ENCODE peak calls at places on chromosomes 13 and 19, in seven cellular contexts. One of them, this sample, is unnamed. For H3K4me1, the result is how much of the 10 kb centered on the place peaks cover.

GRCh38 chr19:34336781-34337271 is 28.2 kb upstream of the GPI start:
- DNase-seq in fibroblast of lung: peak
- DNase-seq in left ventricle myocardium inferior: no peak
- DNase-seq in upper lobe of right lung: no peak
- DNase-seq in neuronal stem cell: no peak
- DNase-seq in osteoblast: no peak
- DNase-seq in pancreas: no peak
- DNase-seq in this sample: no peak

GRCh38 chr13:98576963-98577822 is at the start of gene STK24:
- DNase-seq in left ventricle myocardium inferior: peak
- DNase-seq in upper lobe of right lung: peak
- DNase-seq in fibroblast of lung: peak
- DNase-seq in osteoblast: peak
- DNase-seq in pancreas: peak
- DNase-seq in neuronal stem cell: peak
- DNase-seq in this sample: peak

GRCh38 chr13:43377955-43378354 is 354.6 kb downstream of the DNAJC15 start:
- DNase-seq in upper lobe of right lung: no peak
- DNase-seq in osteoblast: peak
- DNase-seq in pancreas: no peak
- DNase-seq in left ventricle myocardium inferior: no peak
- DNase-seq in fibroblast of lung: peak
- DNase-seq in neuronal stem cell: no peak
- DNase-seq in this sample: no peak

GRCh38 chr19:41877490-41877876 is 404 bp downstream of the CD79A start:
- DNase-seq in upper lobe of right lung: no peak
- DNase-seq in osteoblast: no peak
- DNase-seq in neuronal stem cell: no peak
- DNase-seq in left ventricle myocardium inferior: no peak
- DNase-seq in pancreas: no peak
- DNase-seq in fibroblast of lung: no peak
- DNase-seq in this sample: no peak

GRCh38 chr19:57302727-57303401 is 17.4 kb upstream of the ZNF543 start:
- DNase-seq in osteoblast: no peak
- DNase-seq in pancreas: no peak
- DNase-seq in left ventricle myocardium inferior: no peak
- DNase-seq in upper lobe of right lung: no peak
- DNase-seq in fibroblast of lung: no peak
- DNase-seq in neuronal stem cell: no peak
- DNase-seq in this sample: no peak

GRCh38 chr19:41882568-41883462 is at the start of gene ARHGEF1:
- DNase-seq in pancreas: no peak
- DNase-seq in left ventricle myocardium inferior: peak
- DNase-seq in fibroblast of lung: peak
- DNase-seq in osteoblast: peak
- DNase-seq in neuronal stem cell: no peak
- DNase-seq in upper lobe of right lung: peak
- DNase-seq in this sample: peak

GRCh38 chr13:95056266-95056665 is 245.0 kb downstream of the ABCC4 start:
- DNase-seq in left ventricle myocardium inferior: no peak
- DNase-seq in neuronal stem cell: peak
- DNase-seq in osteoblast: no peak
- DNase-seq in fibroblast of lung: no peak
- DNase-seq in pancreas: no peak
- DNase-seq in upper lobe of right lung: no peak
- DNase-seq in this sample: no peak

GRCh38 chr19:18397242-18398202 is at the start of gene LRRC25:
- DNase-seq in upper lobe of right lung: peak
- DNase-seq in fibroblast of lung: no peak
- DNase-seq in left ventricle myocardium inferior: peak
- DNase-seq in osteoblast: peak
- DNase-seq in pancreas: no peak
- DNase-seq in neuronal stem cell: peak
- DNase-seq in this sample: no peak

GRCh38 chr13:113991676-113992179 is 17.9 kb upstream of the C13orf46 start:
- DNase-seq in left ventricle myocardium inferior: no peak
- DNase-seq in neuronal stem cell: no peak
- DNase-seq in pancreas: no peak
- DNase-seq in osteoblast: no peak
- DNase-seq in fibroblast of lung: no peak
- DNase-seq in upper lobe of right lung: no peak
- DNase-seq in this sample: no peak

GRCh38 chr13:85725433-85725832 is 73.8 kb downstream of the SLITRK6 start:
- DNase-seq in osteoblast: peak
- DNase-seq in neuronal stem cell: no peak
- DNase-seq in upper lobe of right lung: no peak
- DNase-seq in fibroblast of lung: no peak
- DNase-seq in pancreas: no peak
- DNase-seq in left ventricle myocardium inferior: no peak
- DNase-seq in this sample: no peak

GRCh38 chr19:34375598-34375997 is 10.6 kb downstream of the GPI start:
- DNase-seq in left ventricle myocardium inferior: no peak
- DNase-seq in upper lobe of right lung: no peak
- DNase-seq in pancreas: no peak
- DNase-seq in osteoblast: peak
- DNase-seq in fibroblast of lung: peak
- DNase-seq in neuronal stem cell: no peak
- DNase-seq in this sample: no peak

GRCh38 chr13:80718970-80719369 is 378.0 kb upstream of the SPRY2 start:
- DNase-seq in neuronal stem cell: no peak
- DNase-seq in upper lobe of right lung: no peak
- DNase-seq in fibroblast of lung: no peak
- DNase-seq in osteoblast: no peak
- DNase-seq in left ventricle myocardium inferior: no peak
- DNase-seq in pancreas: no peak
- DNase-seq in this sample: no peak

GRCh38 chr19:5719961-5720790 is at the start of the genes CATSPERD and LONP1:
- DNase-seq in osteoblast: peak
- DNase-seq in fibroblast of lung: peak
- DNase-seq in neuronal stem cell: peak
- DNase-seq in left ventricle myocardium inferior: peak
- DNase-seq in upper lobe of right lung: peak
- DNase-seq in pancreas: peak
- DNase-seq in this sample: peak

GRCh38 chr19:14632286-14632685 is 42.4 kb downstream of the ADGRE3 start:
- DNase-seq in pancreas: no peak
- DNase-seq in neuronal stem cell: no peak
- DNase-seq in fibroblast of lung: peak
- DNase-seq in osteoblast: no peak
- DNase-seq in left ventricle myocardium inferior: no peak
- DNase-seq in upper lobe of right lung: no peak
- DNase-seq in this sample: no peak

GRCh38 chr19:39154626-39155100 is 29.1 kb downstream of the PAK4 start:
- DNase-seq in upper lobe of right lung: peak
- DNase-seq in neuronal stem cell: no peak
- DNase-seq in left ventricle myocardium inferior: no peak
- DNase-seq in pancreas: peak
- DNase-seq in fibroblast of lung: no peak
- DNase-seq in osteoblast: peak
- DNase-seq in this sample: no peak

GRCh38 chr13:32659736-32660135 is 73.5 kb downstream of the PDS5B start:
- DNase-seq in upper lobe of right lung: no peak
- DNase-seq in neuronal stem cell: no peak
- DNase-seq in left ventricle myocardium inferior: no peak
- DNase-seq in fibroblast of lung: no peak
- DNase-seq in pancreas: no peak
- DNase-seq in osteoblast: no peak
- DNase-seq in this sample: no peak

GRCh38 chr13:114313061-114313860 is 1.0 kb upstream of the CHAMP1 start:
- DNase-seq in osteoblast: peak
- DNase-seq in upper lobe of right lung: no peak
- DNase-seq in neuronal stem cell: no peak
- DNase-seq in fibroblast of lung: no peak
- DNase-seq in left ventricle myocardium inferior: no peak
- DNase-seq in pancreas: no peak
- DNase-seq in this sample: no peak

GRCh38 chr13:71867101-71867814 is at the start of gene DACH1:
- DNase-seq in fibroblast of lung: peak
- DNase-seq in neuronal stem cell: peak
- DNase-seq in left ventricle myocardium inferior: peak
- DNase-seq in osteoblast: peak
- DNase-seq in upper lobe of right lung: peak
- DNase-seq in pancreas: peak
- DNase-seq in this sample: peak

GRCh38 chr13:35953537-35954206 is 177.5 kb downstream of the DCLK1 start:
- DNase-seq in neuronal stem cell: peak
- DNase-seq in upper lobe of right lung: peak
- DNase-seq in left ventricle myocardium inferior: peak
- DNase-seq in fibroblast of lung: peak
- DNase-seq in osteoblast: peak
- DNase-seq in pancreas: no peak
- DNase-seq in this sample: peak

GRCh38 chr13:65889368-65889767 is 1340.8 kb downstream of the PCDH9 start:
- DNase-seq in osteoblast: no peak
- DNase-seq in left ventricle myocardium inferior: no peak
- DNase-seq in pancreas: no peak
- DNase-seq in upper lobe of right lung: no peak
- DNase-seq in fibroblast of lung: no peak
- DNase-seq in neuronal stem cell: no peak
- DNase-seq in this sample: no peak

GRCh38 chr13:48436661-48437242 is 23.8 kb upstream of the LPAR6 start:
- DNase-seq in osteoblast: no peak
- DNase-seq in neuronal stem cell: no peak
- DNase-seq in pancreas: no peak
- DNase-seq in fibroblast of lung: no peak
- DNase-seq in upper lobe of right lung: no peak
- DNase-seq in left ventricle myocardium inferior: no peak
- DNase-seq in this sample: no peak

GRCh38 chr13:74301200-74302063 is 167.2 kb upstream of the KLF12 start:
- DNase-seq in left ventricle myocardium inferior: no peak
- DNase-seq in pancreas: no peak
- DNase-seq in fibroblast of lung: peak
- DNase-seq in upper lobe of right lung: no peak
- DNase-seq in osteoblast: no peak
- DNase-seq in neuronal stem cell: no peak
- DNase-seq in this sample: no peak

GRCh38 chr13:105925496-105925895 is 610.0 kb downstream of the EFNB2 start:
- DNase-seq in pancreas: no peak
- DNase-seq in fibroblast of lung: peak
- DNase-seq in osteoblast: no peak
- DNase-seq in upper lobe of right lung: no peak
- DNase-seq in neuronal stem cell: no peak
- DNase-seq in left ventricle myocardium inferior: no peak
- DNase-seq in this sample: no peak

GRCh38 chr13:111211789-111212516 is 96.8 kb downstream of the ARHGEF7 start:
- DNase-seq in upper lobe of right lung: no peak
- DNase-seq in fibroblast of lung: no peak
- DNase-seq in neuronal stem cell: no peak
- DNase-seq in pancreas: no peak
- DNase-seq in left ventricle myocardium inferior: no peak
- DNase-seq in osteoblast: no peak
- DNase-seq in this sample: no peak
- H3K4me1 ChIP-seq in upper lobe of right lung: under half
- H3K4me1 ChIP-seq in fibroblast of lung: under half
- H3K4me1 ChIP-seq in neuronal stem cell: under half
- H3K4me1 ChIP-seq in pancreas: under half
- H3K4me1 ChIP-seq in left ventricle myocardium inferior: half or more
- H3K4me1 ChIP-seq in osteoblast: under half
- H3K4me1 ChIP-seq in this sample: half or more

GRCh38 chr19:8083141-8083540 is 30.6 kb downstream of the CCL25 start:
- DNase-seq in upper lobe of right lung: no peak
- DNase-seq in osteoblast: no peak
- DNase-seq in pancreas: no peak
- DNase-seq in left ventricle myocardium inferior: no peak
- DNase-seq in neuronal stem cell: no peak
- DNase-seq in fibroblast of lung: no peak
- DNase-seq in this sample: no peak

GRCh38 chr19:8080832-8081231 is 28.3 kb downstream of the CCL25 start:
- DNase-seq in upper lobe of right lung: no peak
- DNase-seq in pancreas: no peak
- DNase-seq in osteoblast: no peak
- DNase-seq in left ventricle myocardium inferior: no peak
- DNase-seq in fibroblast of lung: no peak
- DNase-seq in neuronal stem cell: no peak
- DNase-seq in this sample: no peak

GRCh38 chr19:8081569-8082550 is 29.3 kb downstream of the CCL25 start:
- DNase-seq in upper lobe of right lung: no peak
- DNase-seq in neuronal stem cell: no peak
- DNase-seq in left ventricle myocardium inferior: no peak
- DNase-seq in osteoblast: no peak
- DNase-seq in pancreas: no peak
- DNase-seq in fibroblast of lung: peak
- DNase-seq in this sample: no peak

GRCh38 chr19:8084152-8084551 is 31.6 kb downstream of the CCL25 start:
- DNase-seq in osteoblast: no peak
- DNase-seq in pancreas: no peak
- DNase-seq in upper lobe of right lung: no peak
- DNase-seq in neuronal stem cell: no peak
- DNase-seq in fibroblast of lung: no peak
- DNase-seq in left ventricle myocardium inferior: no peak
- DNase-seq in this sample: no peak

DNA sequence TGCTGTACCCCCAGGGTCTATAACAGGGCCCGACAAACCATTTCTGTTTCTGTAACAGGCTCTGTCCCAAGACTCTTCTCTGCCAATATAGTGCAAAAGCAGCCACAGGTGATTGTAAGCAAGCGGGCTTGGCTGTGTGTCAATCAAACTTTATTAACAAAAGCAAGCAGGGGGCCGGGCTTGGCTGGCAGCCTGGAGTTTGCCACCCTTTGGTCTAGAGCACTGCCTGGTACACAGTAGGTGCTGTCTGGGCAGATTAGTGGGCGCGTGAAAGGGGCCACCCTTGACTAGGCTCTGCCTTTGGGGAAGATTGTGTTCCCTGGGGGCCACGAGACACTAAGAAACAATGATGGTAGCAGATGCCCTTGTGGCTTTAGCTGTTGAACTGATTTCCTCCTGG is 27.4 kb downstream of the CCL25 start:
- DNase-seq in neuronal stem cell: no peak
- DNase-seq in pancreas: no peak
- DNase-seq in fibroblast of lung: no peak
- DNase-seq in osteoblast: no peak
- DNase-seq in left ventricle myocardium inferior: no peak
- DNase-seq in upper lobe of right lung: no peak
- DNase-seq in this sample: no peak
- H3K4me3 ChIP-seq in neuronal stem cell: no peak
- H3K4me3 ChIP-seq in pancreas: no peak
- H3K4me3 ChIP-seq in fibroblast of lung: no peak
- H3K4me3 ChIP-seq in osteoblast: no peak
- H3K4me3 ChIP-seq in left ventricle myocardium inferior: no peak
- H3K4me3 ChIP-seq in upper lobe of right lung: no peak
- H3K4me3 ChIP-seq in this sample: no peak

GRCh38 chr13:27044837-27045570 is 126.6 kb downstream of the USP12 start:
- DNase-seq in neuronal stem cell: no peak
- DNase-seq in fibroblast of lung: no peak
- DNase-seq in pancreas: no peak
- DNase-seq in left ventricle myocardium inferior: no peak
- DNase-seq in upper lobe of right lung: no peak
- DNase-seq in osteoblast: no peak
- DNase-seq in this sample: no peak
- H3K27ac ChIP-seq in neuronal stem cell: no peak
- H3K27ac ChIP-seq in fibroblast of lung: no peak
- H3K27ac ChIP-seq in pancreas: no peak
- H3K27ac ChIP-seq in left ventricle myocardium inferior: no peak
- H3K27ac ChIP-seq in upper lobe of right lung: no peak
- H3K27ac ChIP-seq in osteoblast: no peak
- H3K27ac ChIP-seq in this sample: no peak

DNA sequence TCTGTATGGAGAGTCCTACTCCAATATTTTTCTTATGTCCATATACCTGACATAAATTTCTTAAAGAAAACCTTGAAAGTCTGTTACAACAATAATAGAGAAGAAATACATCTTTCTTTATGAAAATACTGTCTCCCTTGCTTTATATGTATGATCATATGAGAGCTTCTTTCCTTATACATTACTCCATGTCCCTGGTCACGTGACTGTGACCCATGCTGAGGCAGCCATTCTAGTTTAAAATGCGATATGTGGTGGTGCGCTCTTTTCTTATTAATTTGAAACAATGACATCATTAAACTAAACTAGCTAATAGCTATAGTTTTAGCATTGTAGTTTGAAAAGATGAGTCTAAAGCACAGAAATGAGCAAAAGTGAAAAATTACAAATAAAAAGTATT is 1120.3 kb upstream of the PRR20A start:
- DNase-seq in neuronal stem cell: no peak
- DNase-seq in fibroblast of lung: no peak
- DNase-seq in left ventricle myocardium inferior: no peak
- DNase-seq in pancreas: no peak
- DNase-seq in upper lobe of right lung: no peak
- DNase-seq in osteoblast: no peak
- DNase-seq in this sample: no peak
- H3K4me1 ChIP-seq in neuronal stem cell: under half
- H3K4me1 ChIP-seq in fibroblast of lung: under half
- H3K4me1 ChIP-seq in left ventricle myocardium inferior: under half
- H3K4me1 ChIP-seq in pancreas: under half
- H3K4me1 ChIP-seq in upper lobe of right lung: under half
- H3K4me1 ChIP-seq in osteoblast: under half
- H3K4me1 ChIP-seq in this sample: under half

This sample was measured in psoas muscle.